ENCODE peak calls at places on chromosomes 7 and 10, in four cellular contexts. One of them, this sample, is unnamed.

GRCh38 chr10:123331438-123331837 is 177.2 kb downstream of the BUB3 start:
- DNase-seq in choroid plexus epithelial cell: peak
- DNase-seq in skeletal muscle cell: no peak
- DNase-seq in T-helper 22 cell: no peak
- DNase-seq in this sample: no peak

GRCh38 chr10:113179270-113179669 is 229.2 kb downstream of the TCF7L2 start:
- DNase-seq in T-helper 22 cell: no peak
- DNase-seq in choroid plexus epithelial cell: no peak
- DNase-seq in skeletal muscle cell: peak
- DNase-seq in this sample: no peak

GRCh38 chr10:125155669-125156068 is 4.7 kb downstream of the CTBP2 start:
- DNase-seq in skeletal muscle cell: no peak
- DNase-seq in T-helper 22 cell: no peak
- DNase-seq in choroid plexus epithelial cell: no peak
- DNase-seq in this sample: no peak

GRCh38 chr10:97683556-97684357 is 3.3 kb downstream of the AVPI1 start:
- DNase-seq in skeletal muscle cell: no peak
- DNase-seq in choroid plexus epithelial cell: peak
- DNase-seq in T-helper 22 cell: no peak
- DNase-seq in this sample: no peak

GRCh38 chr7:102044984-102045673 is 227.7 kb downstream of the CUX1 start:
- DNase-seq in skeletal muscle cell: peak
- DNase-seq in T-helper 22 cell: no peak
- DNase-seq in choroid plexus epithelial cell: peak
- DNase-seq in this sample: no peak

GRCh38 chr7:138170959-138171703 is 94.9 kb downstream of the AKR1D1 start:
- DNase-seq in choroid plexus epithelial cell: no peak
- DNase-seq in T-helper 22 cell: no peak
- DNase-seq in skeletal muscle cell: no peak
- DNase-seq in this sample: no peak

GRCh38 chr10:28991326-28991725 is 297.5 kb upstream of the LYZL1 start:
- DNase-seq in T-helper 22 cell: no peak
- DNase-seq in skeletal muscle cell: no peak
- DNase-seq in choroid plexus epithelial cell: peak
- DNase-seq in this sample: no peak

GRCh38 chr10:17255512-17255911 is 27.5 kb downstream of the VIM start:
- DNase-seq in T-helper 22 cell: no peak
- DNase-seq in skeletal muscle cell: no peak
- DNase-seq in choroid plexus epithelial cell: no peak
- DNase-seq in this sample: no peak

GRCh38 chr7:20223356-20223755 is 6.2 kb upstream of the MACC1 start:
- DNase-seq in T-helper 22 cell: no peak
- DNase-seq in choroid plexus epithelial cell: no peak
- DNase-seq in skeletal muscle cell: no peak
- DNase-seq in this sample: no peak

GRCh38 chr7:151795168-151795754 is 81.7 kb downstream of the PRKAG2 start:
- DNase-seq in skeletal muscle cell: no peak
- DNase-seq in choroid plexus epithelial cell: no peak
- DNase-seq in T-helper 22 cell: peak
- DNase-seq in this sample: no peak

GRCh38 chr7:50863053-50863452 is 80.4 kb upstream of the GRB10 start:
- DNase-seq in choroid plexus epithelial cell: no peak
- DNase-seq in T-helper 22 cell: no peak
- DNase-seq in skeletal muscle cell: no peak
- DNase-seq in this sample: no peak

GRCh38 chr10:10996966-10997620 is 20.6 kb upstream of the CELF2 start:
- DNase-seq in skeletal muscle cell: no peak
- DNase-seq in T-helper 22 cell: no peak
- DNase-seq in choroid plexus epithelial cell: no peak
- DNase-seq in this sample: no peak

GRCh38 chr7:128728608-128729007 is 10.6 kb upstream of the CALU start:
- DNase-seq in choroid plexus epithelial cell: no peak
- DNase-seq in skeletal muscle cell: peak
- DNase-seq in T-helper 22 cell: no peak
- DNase-seq in this sample: no peak

GRCh38 chr10:125002044-125002422 is 60.1 kb downstream of the ZRANB1 start:
- DNase-seq in T-helper 22 cell: no peak
- DNase-seq in choroid plexus epithelial cell: no peak
- DNase-seq in skeletal muscle cell: no peak
- DNase-seq in this sample: no peak

GRCh38 chr10:71985542-71986250 is 21.5 kb downstream of the CHST3 start:
- DNase-seq in T-helper 22 cell: no peak
- DNase-seq in skeletal muscle cell: peak
- DNase-seq in choroid plexus epithelial cell: peak
- DNase-seq in this sample: no peak

GRCh38 chr7:22934023-22934422 is 79.9 kb downstream of the HYCC1 start:
- DNase-seq in T-helper 22 cell: no peak
- DNase-seq in choroid plexus epithelial cell: no peak
- DNase-seq in skeletal muscle cell: no peak
- DNase-seq in this sample: no peak